ENCODE peak calls at places on chromosomes 12 and 14, in five cellular contexts. E, O, Q, S and H are unnamed samples.

GRCh38 chr12:26282339-26282945 is 87.1 kb downstream of the SSPN start:
- DNase-seq in E (no peak), O (no peak), Q (no peak), S (no peak), H (no peak)

GRCh38 chr12:28415755-28416154 is 225.5 kb downstream of the CCDC91 start:
- DNase-seq in E (peak), O (no peak), Q (no peak), S (no peak), H (peak)

GRCh38 chr14:55412686-55413085 is 1.1 kb upstream of the ATG14 start:
- DNase-seq in E (peak), O (no peak), Q (no peak), S (no peak), H (peak)

GRCh38 chr12:42960087-42960527 is 370.6 kb upstream of the PRICKLE1 start:
- DNase-seq in E (no peak), O (no peak), Q (no peak), S (no peak), H (no peak)

GRCh38 chr12:18753481-18754117 is 15.7 kb downstream of the CAPZA3 start:
- DNase-seq in E (peak), O (no peak), Q (no peak), S (no peak), H (no peak)

GRCh38 chr12:117316336-117316735 is 45.1 kb downstream of the NOS1 start:
- DNase-seq in E (no peak), O (no peak), Q (no peak), S (no peak), H (no peak)

GRCh38 chr14:94673781-94674231 is 61.6 kb downstream of the SERPINA3 start:
- DNase-seq in E (no peak), O (peak), Q (no peak), S (peak), H (no peak)

GRCh38 chr12:33044447-33044846 is 147.9 kb upstream of the PKP2 start:
- DNase-seq in E (no peak), O (no peak), Q (no peak), S (no peak), H (no peak)

GRCh38 chr14:34628681-34629135 is 1.2 kb downstream of the SNX6 start:
- DNase-seq in E (no peak), O (no peak), Q (no peak), S (peak), H (peak)

GRCh38 chr12:101696477-101697196 is 803 bp upstream of the CHPT1 start:
- DNase-seq in E (peak), O (peak), Q (peak), S (peak), H (peak)

GRCh38 chr14:76937181-76938091 is 91.1 kb downstream of the IRF2BPL start:
- DNase-seq in E (peak), O (no peak), Q (peak), S (peak), H (peak)

GRCh38 chr12:106019130-106019529 is 119.6 kb downstream of the NUAK1 start:
- DNase-seq in E (no peak), O (no peak), Q (no peak), S (no peak), H (no peak)

GRCh38 chr14:83071888-83072501 is 1538.3 kb upstream of the SEL1L start:
- DNase-seq in E (no peak), O (no peak), Q (no peak), S (no peak), H (peak)

GRCh38 chr14:64174922-64175782 is 119.0 kb downstream of the ESR2 start:
- DNase-seq in E (no peak), O (no peak), Q (no peak), S (no peak), H (no peak)

GRCh38 chr14:91886961-91887360 is 19.6 kb upstream of the TC2N start:
- DNase-seq in E (no peak), O (no peak), Q (no peak), S (no peak), H (no peak)

GRCh38 chr12:128637616-128638606 is 185.8 kb downstream of the SLC15A4 start:
- DNase-seq in E (no peak), O (no peak), Q (no peak), S (no peak), H (no peak)

GRCh38 chr12:7966558-7966957 is 30.6 kb upstream of the SLC2A3 start:
- DNase-seq in E (no peak), O (peak), Q (no peak), S (no peak), H (no peak)

GRCh38 chr12:51867796-51868428 is 19.4 kb upstream of the FIGNL2 start:
- DNase-seq in E (no peak), O (peak), Q (no peak), S (no peak), H (no peak)

GRCh38 chr12:51868821-51869489 is 18.9 kb upstream of the ANKRD33 start:
- DNase-seq in E (no peak), O (peak), Q (no peak), S (no peak), H (no peak)

GRCh38 chr12:51871126-51871525 is 16.8 kb upstream of the ANKRD33 start:
- DNase-seq in E (no peak), O (peak), Q (peak), S (peak), H (no peak)

GRCh38 chr12:51869931-51870330 is 18.0 kb upstream of the ANKRD33 start:
- DNase-seq in E (no peak), O (peak), Q (no peak), S (no peak), H (no peak)

GRCh38 chr12:51869490-51869865 is 18.4 kb upstream of the ANKRD33 start:
- DNase-seq in E (no peak), O (peak), Q (no peak), S (no peak), H (no peak)
- H3K4me3 ChIP-seq in E (no peak), O (peak), Q (peak), S (peak), H (no peak)

DNA sequence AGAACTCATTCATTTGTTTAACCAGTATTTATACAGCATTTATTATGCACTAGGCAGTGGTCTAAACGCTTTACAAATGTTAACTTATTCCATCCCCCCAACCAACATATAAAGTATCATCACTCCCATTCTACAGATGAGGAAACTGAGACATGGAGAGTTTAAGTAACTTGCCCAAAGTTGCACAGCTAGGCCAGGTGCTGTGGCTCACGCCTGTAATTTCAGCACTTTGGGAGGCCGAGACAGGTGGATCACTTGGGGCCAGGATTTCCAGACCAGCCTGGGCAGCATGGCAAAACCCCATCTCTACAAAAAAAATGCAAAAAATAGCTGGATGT is 37.9 kb downstream of the ZFP36L1 start:
- DNase-seq in E (no peak), O (no peak), Q (no peak), S (no peak), H (no peak)
- TF ChIP-seq CTCF in E (no peak), O (no peak), Q (no peak), S (no peak), H (no peak)

GRCh38 chr12:107263980-107264379 is 170.6 kb upstream of the CRY1 start:
- DNase-seq in E (no peak), O (no peak), Q (no peak), S (no peak), H (no peak)
- H3K4me3 ChIP-seq in E (no peak), O (no peak), Q (no peak), S (no peak), H (no peak)

DNA sequence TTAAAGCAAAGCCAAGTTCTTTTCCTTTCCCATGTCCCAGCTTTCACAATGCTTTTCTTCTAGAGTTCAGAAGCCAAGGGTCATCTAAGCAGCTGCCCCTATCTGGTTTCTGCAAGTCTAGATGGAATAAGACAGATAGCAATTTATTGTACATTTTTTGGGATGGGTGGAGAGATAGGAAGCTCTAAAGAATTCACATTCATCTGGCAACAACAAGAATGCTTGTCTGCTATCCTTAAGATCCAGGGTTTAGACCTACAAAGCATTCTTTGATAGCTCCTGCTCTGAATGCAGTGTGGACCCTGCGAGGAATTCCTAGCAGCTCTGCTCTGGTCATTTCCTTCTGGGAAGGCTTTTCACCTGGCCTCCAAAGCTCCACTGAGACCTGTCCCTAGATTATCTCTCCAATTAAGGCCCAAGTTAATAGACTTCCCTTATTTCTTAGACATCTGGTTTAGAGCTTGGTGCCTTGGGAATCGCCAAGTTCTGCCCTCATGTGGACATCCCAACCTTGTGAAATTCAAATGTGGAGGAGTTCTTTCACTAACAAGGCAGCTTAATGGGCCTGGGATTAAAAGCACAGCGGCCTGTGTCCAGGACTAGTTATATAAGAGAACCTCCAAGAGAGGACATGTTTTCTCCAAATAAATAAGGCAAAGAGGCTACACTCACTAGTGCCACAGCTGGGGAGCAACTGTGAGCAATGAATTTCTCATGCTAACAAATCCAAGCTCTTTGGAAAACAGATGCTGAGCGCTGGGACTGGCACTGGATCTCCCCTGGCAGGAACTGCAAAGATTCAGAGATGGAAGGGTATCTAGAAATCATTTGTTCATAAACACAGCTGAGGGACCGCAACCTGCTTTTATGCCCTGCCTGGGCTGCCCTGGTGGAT is 384.5 kb upstream of the DDHD1 start:
- DNase-seq in E (peak), O (no peak), Q (no peak), S (no peak), H (peak)
- TF ChIP-seq CTCF in E (no peak), O (no peak), Q (no peak), S (no peak), H (peak)

GRCh38 chr14:56794088-56794556 is 16.2 kb downstream of the OTX2 start:
- DNase-seq in E (no peak), O (no peak), Q (no peak), S (peak), H (no peak)
- H3K4me3 ChIP-seq in E (no peak), O (no peak), Q (no peak), S (peak), H (no peak)

GRCh38 chr12:124091835-124092234 is 118.8 kb downstream of the ZNF664 start:
- DNase-seq in E (no peak), O (no peak), Q (no peak), S (no peak), H (no peak)

GRCh38 chr12:124087251-124088141 is 114.5 kb downstream of the ZNF664 start:
- DNase-seq in E (no peak), O (no peak), Q (no peak), S (no peak), H (peak)

GRCh38 chr12:124085419-124085818 is 112.4 kb downstream of the ZNF664 start:
- DNase-seq in E (no peak), O (no peak), Q (no peak), S (no peak), H (no peak)

GRCh38 chr12:124086299-124086898 is 113.4 kb downstream of the ZNF664 start:
- DNase-seq in E (no peak), O (peak), Q (no peak), S (no peak), H (no peak)

DNA sequence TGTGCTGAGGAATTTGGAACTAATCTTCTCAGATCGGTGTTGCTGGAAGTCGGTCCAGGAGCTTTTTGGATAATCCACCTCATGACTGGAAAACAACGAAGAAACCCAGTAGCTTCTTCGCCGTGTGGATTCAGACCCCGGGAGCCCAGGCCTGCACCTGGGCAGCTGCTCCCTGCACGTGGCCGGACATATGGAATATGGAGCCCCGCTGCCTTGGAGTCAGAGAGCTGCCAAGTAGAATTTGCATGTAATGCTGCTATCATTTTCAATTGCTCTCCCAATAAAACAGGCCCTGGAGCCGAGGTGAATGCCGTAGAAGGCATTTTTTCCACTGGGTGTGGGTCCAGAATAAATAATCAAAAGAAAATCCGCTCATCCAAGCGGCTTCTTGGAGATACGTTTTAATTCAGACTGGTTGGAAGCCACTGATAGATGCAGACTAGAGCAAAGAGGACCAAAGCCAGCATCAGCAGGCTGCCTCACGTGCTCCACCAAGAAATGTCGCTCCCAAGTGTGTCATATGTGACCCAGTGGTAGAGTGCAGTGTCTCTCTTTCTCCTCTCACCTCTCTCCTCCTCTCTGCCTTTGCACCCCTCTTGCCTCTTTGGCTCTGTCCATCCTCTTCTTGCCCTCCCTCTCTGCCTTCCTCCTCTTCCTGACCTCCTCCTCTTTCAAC is 115.4 kb downstream of the ZNF664 start:
- DNase-seq in E (no peak), O (no peak), Q (no peak), S (no peak), H (no peak)
- TF ChIP-seq CTCF in E (no peak), O (no peak), Q (no peak), S (no peak), H (no peak)